ENCODE peak calls at places on chromosomes 1 and 21, in eight cellular contexts. One of them, this sample, is unnamed.

GRCh38 chr1:181204530-181204929 is 116.0 kb downstream of the IER5 start:
- DNase-seq in dorsolateral prefrontal cortex: no peak
- DNase-seq in tibial artery: no peak
- DNase-seq in H1: no peak
- DNase-seq in iPS DF 6.9: no peak
- DNase-seq in spleen: peak
- DNase-seq in SK-N-MC: no peak
- DNase-seq in astrocyte of the cerebellum: no peak
- DNase-seq in this sample: no peak

GRCh38 chr1:3685229-3685628 is 32.9 kb downstream of the TP73 start:
- DNase-seq in astrocyte of the cerebellum: no peak
- DNase-seq in iPS DF 6.9: no peak
- DNase-seq in spleen: no peak
- DNase-seq in H1: no peak
- DNase-seq in dorsolateral prefrontal cortex: no peak
- DNase-seq in tibial artery: no peak
- DNase-seq in SK-N-MC: no peak
- DNase-seq in this sample: no peak

GRCh38 chr21:37368536-37369279 is 2.1 kb downstream of the DYRK1A start:
- DNase-seq in astrocyte of the cerebellum: no peak
- DNase-seq in H1: no peak
- DNase-seq in SK-N-MC: no peak
- DNase-seq in dorsolateral prefrontal cortex: no peak
- DNase-seq in iPS DF 6.9: no peak
- DNase-seq in spleen: no peak
- DNase-seq in tibial artery: no peak
- DNase-seq in this sample: no peak

GRCh38 chr1:202005958-202006357 is 4.4 kb upstream of the ELF3 start:
- DNase-seq in tibial artery: no peak
- DNase-seq in dorsolateral prefrontal cortex: no peak
- DNase-seq in H1: no peak
- DNase-seq in SK-N-MC: no peak
- DNase-seq in astrocyte of the cerebellum: no peak
- DNase-seq in spleen: no peak
- DNase-seq in iPS DF 6.9: no peak
- DNase-seq in this sample: no peak

GRCh38 chr1:210741564-210741963 is 392.4 kb downstream of the KCNH1 start:
- DNase-seq in astrocyte of the cerebellum: no peak
- DNase-seq in iPS DF 6.9: no peak
- DNase-seq in SK-N-MC: no peak
- DNase-seq in spleen: no peak
- DNase-seq in tibial artery: no peak
- DNase-seq in H1: no peak
- DNase-seq in dorsolateral prefrontal cortex: no peak
- DNase-seq in this sample: no peak

GRCh38 chr1:104476126-104476525 is 726.4 kb downstream of the AMY1C start:
- DNase-seq in spleen: no peak
- DNase-seq in astrocyte of the cerebellum: no peak
- DNase-seq in SK-N-MC: no peak
- DNase-seq in H1: no peak
- DNase-seq in dorsolateral prefrontal cortex: no peak
- DNase-seq in tibial artery: no peak
- DNase-seq in iPS DF 6.9: no peak
- DNase-seq in this sample: no peak

GRCh38 chr1:20604678-20605077 is 15.8 kb downstream of the CDA start:
- DNase-seq in dorsolateral prefrontal cortex: no peak
- DNase-seq in iPS DF 6.9: no peak
- DNase-seq in H1: no peak
- DNase-seq in astrocyte of the cerebellum: no peak
- DNase-seq in spleen: no peak
- DNase-seq in SK-N-MC: no peak
- DNase-seq in tibial artery: no peak
- DNase-seq in this sample: no peak

GRCh38 chr21:35257413-35257812 is 208.3 kb upstream of the RUNX1 start:
- DNase-seq in astrocyte of the cerebellum: peak
- DNase-seq in SK-N-MC: no peak
- DNase-seq in tibial artery: peak
- DNase-seq in spleen: no peak
- DNase-seq in iPS DF 6.9: no peak
- DNase-seq in dorsolateral prefrontal cortex: peak
- DNase-seq in H1: no peak
- DNase-seq in this sample: peak

GRCh38 chr1:150576794-150577556 is 2.4 kb downstream of the MCL1 start:
- DNase-seq in spleen: no peak
- DNase-seq in dorsolateral prefrontal cortex: no peak
- DNase-seq in H1: no peak
- DNase-seq in iPS DF 6.9: no peak
- DNase-seq in tibial artery: no peak
- DNase-seq in SK-N-MC: no peak
- DNase-seq in astrocyte of the cerebellum: no peak
- DNase-seq in this sample: no peak

GRCh38 chr1:58902830-58903229 is 119.0 kb upstream of the JUN start:
- DNase-seq in H1: no peak
- DNase-seq in iPS DF 6.9: no peak
- DNase-seq in SK-N-MC: no peak
- DNase-seq in dorsolateral prefrontal cortex: no peak
- DNase-seq in astrocyte of the cerebellum: no peak
- DNase-seq in spleen: no peak
- DNase-seq in tibial artery: no peak
- DNase-seq in this sample: no peak
- H3K4me3 ChIP-seq in H1: no peak
- H3K4me3 ChIP-seq in iPS DF 6.9: no peak
- H3K4me3 ChIP-seq in SK-N-MC: no peak
- H3K4me3 ChIP-seq in dorsolateral prefrontal cortex: peak
- H3K4me3 ChIP-seq in astrocyte of the cerebellum: no peak
- H3K4me3 ChIP-seq in spleen: no peak
- H3K4me3 ChIP-seq in tibial artery: peak
- H3K4me3 ChIP-seq in this sample: peak

GRCh38 chr1:28085129-28085528 is 3.3 kb downstream of the EYA3 start:
- DNase-seq in dorsolateral prefrontal cortex: no peak
- DNase-seq in astrocyte of the cerebellum: no peak
- DNase-seq in H1: no peak
- DNase-seq in iPS DF 6.9: no peak
- DNase-seq in spleen: no peak
- DNase-seq in tibial artery: no peak
- DNase-seq in SK-N-MC: no peak
- DNase-seq in this sample: no peak
- H3K4me3 ChIP-seq in dorsolateral prefrontal cortex: no peak
- H3K4me3 ChIP-seq in astrocyte of the cerebellum: no peak
- H3K4me3 ChIP-seq in H1: no peak
- H3K4me3 ChIP-seq in iPS DF 6.9: no peak
- H3K4me3 ChIP-seq in spleen: no peak
- H3K4me3 ChIP-seq in tibial artery: no peak
- H3K4me3 ChIP-seq in SK-N-MC: no peak
- H3K4me3 ChIP-seq in this sample: no peak

GRCh38 chr21:46298083-46298412 is 11.9 kb downstream of the YBEY start:
- DNase-seq in tibial artery: no peak
- DNase-seq in SK-N-MC: no peak
- DNase-seq in dorsolateral prefrontal cortex: no peak
- DNase-seq in iPS DF 6.9: no peak
- DNase-seq in H1: no peak
- DNase-seq in spleen: no peak
- DNase-seq in astrocyte of the cerebellum: no peak
- DNase-seq in this sample: no peak
- H3K4me3 ChIP-seq in tibial artery: peak
- H3K4me3 ChIP-seq in SK-N-MC: no peak
- H3K4me3 ChIP-seq in dorsolateral prefrontal cortex: peak
- H3K4me3 ChIP-seq in iPS DF 6.9: peak
- H3K4me3 ChIP-seq in H1: peak
- H3K4me3 ChIP-seq in spleen: peak
- H3K4me3 ChIP-seq in astrocyte of the cerebellum: no peak
- H3K4me3 ChIP-seq in this sample: peak

GRCh38 chr1:204685236-204686006 is at the start of gene LRRN2:
- DNase-seq in H1: no peak
- DNase-seq in spleen: no peak
- DNase-seq in iPS DF 6.9: no peak
- DNase-seq in dorsolateral prefrontal cortex: no peak
- DNase-seq in astrocyte of the cerebellum: no peak
- DNase-seq in SK-N-MC: no peak
- DNase-seq in tibial artery: peak
- DNase-seq in this sample: no peak
- H3K4me3 ChIP-seq in H1: peak
- H3K4me3 ChIP-seq in spleen: peak
- H3K4me3 ChIP-seq in iPS DF 6.9: peak
- H3K4me3 ChIP-seq in dorsolateral prefrontal cortex: peak
- H3K4me3 ChIP-seq in astrocyte of the cerebellum: peak
- H3K4me3 ChIP-seq in SK-N-MC: no peak
- H3K4me3 ChIP-seq in tibial artery: peak
- H3K4me3 ChIP-seq in this sample: peak

GRCh38 chr21:26966360-26966977 is 419 bp downstream of the ADAMTS5 start:
- DNase-seq in SK-N-MC: no peak
- DNase-seq in tibial artery: peak
- DNase-seq in H1: no peak
- DNase-seq in dorsolateral prefrontal cortex: peak
- DNase-seq in iPS DF 6.9: no peak
- DNase-seq in spleen: peak
- DNase-seq in astrocyte of the cerebellum: no peak
- DNase-seq in this sample: no peak
- H3K4me3 ChIP-seq in SK-N-MC: peak
- H3K4me3 ChIP-seq in tibial artery: peak
- H3K4me3 ChIP-seq in H1: peak
- H3K4me3 ChIP-seq in dorsolateral prefrontal cortex: peak
- H3K4me3 ChIP-seq in iPS DF 6.9: peak
- H3K4me3 ChIP-seq in spleen: peak
- H3K4me3 ChIP-seq in astrocyte of the cerebellum: peak
- H3K4me3 ChIP-seq in this sample: peak

DNA sequence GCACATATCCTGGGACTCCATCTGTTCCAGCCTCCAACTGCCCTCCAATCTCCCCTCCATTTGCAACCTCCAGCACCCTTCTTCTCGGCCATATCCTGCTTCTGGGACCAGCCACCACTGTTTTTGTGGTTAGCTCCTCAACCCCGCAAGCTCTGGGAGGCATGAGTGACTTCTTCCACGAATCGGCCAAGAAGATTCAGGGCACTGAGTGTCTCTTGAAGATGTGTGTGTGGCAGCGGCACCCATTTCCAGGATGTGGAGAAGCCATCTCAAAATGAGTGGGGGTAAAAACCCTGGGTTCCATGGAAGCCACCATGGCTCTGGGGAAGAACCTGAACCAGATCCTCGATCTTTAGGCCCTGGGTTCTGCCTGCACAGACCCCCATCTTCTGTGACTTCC is 194.6 kb downstream of the SLC45A1 start:
- DNase-seq in H1: no peak
- DNase-seq in dorsolateral prefrontal cortex: no peak
- DNase-seq in astrocyte of the cerebellum: no peak
- DNase-seq in tibial artery: no peak
- DNase-seq in spleen: no peak
- DNase-seq in iPS DF 6.9: no peak
- DNase-seq in SK-N-MC: no peak
- DNase-seq in this sample: no peak
- H3K4me3 ChIP-seq in H1: no peak
- H3K4me3 ChIP-seq in dorsolateral prefrontal cortex: no peak
- H3K4me3 ChIP-seq in astrocyte of the cerebellum: no peak
- H3K4me3 ChIP-seq in tibial artery: no peak
- H3K4me3 ChIP-seq in spleen: no peak
- H3K4me3 ChIP-seq in iPS DF 6.9: no peak
- H3K4me3 ChIP-seq in SK-N-MC: no peak
- H3K4me3 ChIP-seq in this sample: no peak

GRCh38 chr1:200437556-200438203 is 27.8 kb upstream of the ZNF281 start:
- DNase-seq in astrocyte of the cerebellum: no peak
- DNase-seq in spleen: no peak
- DNase-seq in iPS DF 6.9: no peak
- DNase-seq in SK-N-MC: no peak
- DNase-seq in tibial artery: no peak
- DNase-seq in H1: no peak
- DNase-seq in dorsolateral prefrontal cortex: no peak
- DNase-seq in this sample: no peak
- H3K4me3 ChIP-seq in astrocyte of the cerebellum: no peak
- H3K4me3 ChIP-seq in spleen: no peak
- H3K4me3 ChIP-seq in iPS DF 6.9: no peak
- H3K4me3 ChIP-seq in SK-N-MC: no peak
- H3K4me3 ChIP-seq in tibial artery: peak
- H3K4me3 ChIP-seq in H1: no peak
- H3K4me3 ChIP-seq in dorsolateral prefrontal cortex: no peak
- H3K4me3 ChIP-seq in this sample: no peak

GRCh38 chr1:52925571-52926005 is 1.5 kb upstream of the SCP2 start:
- DNase-seq in tibial artery: no peak
- DNase-seq in SK-N-MC: no peak
- DNase-seq in astrocyte of the cerebellum: no peak
- DNase-seq in spleen: no peak
- DNase-seq in iPS DF 6.9: no peak
- DNase-seq in dorsolateral prefrontal cortex: no peak
- DNase-seq in H1: no peak
- DNase-seq in this sample: no peak

GRCh38 chr1:52926864-52927218 is 235 bp upstream of the SCP2 start:
- DNase-seq in astrocyte of the cerebellum: no peak
- DNase-seq in tibial artery: no peak
- DNase-seq in spleen: no peak
- DNase-seq in dorsolateral prefrontal cortex: no peak
- DNase-seq in iPS DF 6.9: no peak
- DNase-seq in SK-N-MC: no peak
- DNase-seq in H1: no peak
- DNase-seq in this sample: no peak

GRCh38 chr1:52929019-52929418 is 1.9 kb downstream of the SCP2 start:
- DNase-seq in tibial artery: no peak
- DNase-seq in iPS DF 6.9: no peak
- DNase-seq in spleen: no peak
- DNase-seq in dorsolateral prefrontal cortex: no peak
- DNase-seq in H1: no peak
- DNase-seq in SK-N-MC: no peak
- DNase-seq in astrocyte of the cerebellum: no peak
- DNase-seq in this sample: no peak

GRCh38 chr1:52928083-52928404 is 968 bp downstream of the SCP2 start:
- DNase-seq in dorsolateral prefrontal cortex: no peak
- DNase-seq in tibial artery: no peak
- DNase-seq in SK-N-MC: no peak
- DNase-seq in spleen: no peak
- DNase-seq in iPS DF 6.9: no peak
- DNase-seq in H1: no peak
- DNase-seq in astrocyte of the cerebellum: no peak
- DNase-seq in this sample: no peak

DNA sequence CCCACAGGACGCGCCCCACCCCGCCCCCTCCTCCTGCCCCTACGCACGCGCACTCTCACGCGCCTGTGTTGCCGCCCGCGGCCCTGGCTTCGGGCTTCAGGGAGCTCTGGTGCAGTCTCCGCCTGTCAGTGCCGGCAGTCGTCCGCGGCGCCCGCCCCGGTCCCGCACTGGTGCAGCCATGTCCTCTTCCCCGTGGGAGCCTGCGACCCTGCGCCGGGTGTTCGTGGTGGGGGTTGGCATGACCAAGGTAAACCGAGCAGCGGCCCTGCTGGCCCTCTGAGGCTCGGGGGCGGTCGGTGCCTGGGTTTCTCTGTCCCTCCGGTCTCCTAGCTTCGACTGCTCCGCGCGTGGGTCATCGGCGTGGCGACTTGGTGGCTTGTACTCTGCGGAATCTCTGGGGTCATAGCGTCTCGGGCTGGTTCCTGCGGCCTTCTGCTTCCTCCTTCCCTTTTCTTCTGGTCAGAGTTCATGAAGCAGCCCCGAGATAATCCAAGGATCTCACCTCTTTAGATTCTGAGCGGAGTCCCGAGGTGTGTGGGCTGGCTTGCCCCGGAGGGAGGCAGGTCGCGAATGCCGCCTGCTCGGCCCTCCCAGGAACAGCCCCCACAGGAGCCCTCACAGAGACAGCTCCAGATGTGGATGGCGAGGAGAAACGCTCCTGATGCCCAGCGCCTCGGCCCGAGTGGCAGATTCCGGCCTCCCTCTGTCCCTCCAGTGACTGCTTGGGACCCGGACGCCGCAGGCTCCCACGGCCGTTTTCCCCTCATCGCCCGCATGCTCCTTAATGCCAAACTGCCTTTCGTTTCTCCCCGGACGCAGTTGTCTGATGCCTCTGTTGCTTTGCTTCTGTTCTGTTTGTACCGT is at the start of gene SCP2:
- DNase-seq in astrocyte of the cerebellum: no peak
- DNase-seq in tibial artery: peak
- DNase-seq in H1: no peak
- DNase-seq in spleen: peak
- DNase-seq in dorsolateral prefrontal cortex: peak
- DNase-seq in SK-N-MC: no peak
- DNase-seq in iPS DF 6.9: no peak
- DNase-seq in this sample: peak
- H3K4me3 ChIP-seq in astrocyte of the cerebellum: peak
- H3K4me3 ChIP-seq in tibial artery: peak
- H3K4me3 ChIP-seq in H1: peak
- H3K4me3 ChIP-seq in spleen: peak
- H3K4me3 ChIP-seq in dorsolateral prefrontal cortex: peak
- H3K4me3 ChIP-seq in SK-N-MC: peak
- H3K4me3 ChIP-seq in iPS DF 6.9: peak
- H3K4me3 ChIP-seq in this sample: peak